ENCODE peak calls at places on chromosomes 6 and 20, in nine cellular contexts. P, B, M, U, S, J, R, I and W are unnamed samples.

GRCh38 chr20:24653306-24653705 is 183.9 kb downstream of the SYNDIG1 start:
- DNase-seq in R (no peak), B (no peak), U (no peak), I (no peak), M (no peak), P (no peak), J (peak), S (no peak), W (no peak)

GRCh38 chr6:165081944-165082532 is 227.4 kb downstream of the C6orf118 start:
- DNase-seq in S (no peak), P (no peak), R (no peak), B (no peak), U (no peak), I (no peak), M (no peak), J (no peak), W (no peak)

GRCh38 chr6:52263709-52264320 is 19.5 kb upstream of the IL17F start:
- DNase-seq in J (peak), I (peak), M (peak), P (peak), B (peak), U (peak), S (peak), R (peak), W (peak)

GRCh38 chr6:100509101-100509500 is 44.4 kb upstream of the SIM1 start:
- DNase-seq in S (no peak), J (no peak), U (no peak), M (no peak), R (no peak), B (no peak), P (no peak), I (no peak), W (no peak)

GRCh38 chr6:72689107-72689954 is 67.5 kb downstream of the KCNQ5 start:
- DNase-seq in M (no peak), J (no peak), U (no peak), B (no peak), I (no peak), R (no peak), P (no peak), S (no peak), W (no peak)

GRCh38 chr6:10396775-10397174 is 18.1 kb downstream of the TFAP2A start:
- DNase-seq in P (no peak), S (no peak), B (no peak), R (no peak), M (no peak), J (no peak), U (no peak), I (no peak), W (no peak)

GRCh38 chr6:161498359-161498758 is 224.5 kb upstream of the AGPAT4 start:
- DNase-seq in U (no peak), I (no peak), R (no peak), B (no peak), J (peak), M (no peak), P (no peak), S (no peak), W (peak)

GRCh38 chr20:36261389-36262105 is 25.3 kb downstream of the AAR2 start:
- DNase-seq in R (no peak), P (no peak), S (no peak), J (no peak), B (no peak), U (no peak), I (no peak), M (no peak), W (no peak)

GRCh38 chr6:147201885-147202515 is 2.2 kb upstream of the STXBP5 start:
- DNase-seq in S (peak), B (no peak), J (peak), I (no peak), P (peak), M (no peak), U (no peak), R (no peak), W (no peak)

GRCh38 chr6:147202516-147203310 is 1.5 kb upstream of the STXBP5 start:
- DNase-seq in U (peak), M (peak), I (peak), P (peak), B (peak), S (peak), J (peak), R (peak), W (peak)

GRCh38 chr6:147203311-147204059 is 732 bp upstream of the STXBP5 start:
- DNase-seq in I (peak), U (peak), B (peak), P (peak), M (peak), R (peak), J (peak), S (peak), W (peak)

GRCh38 chr6:147204060-147204785 is at the start of gene STXBP5:
- DNase-seq in U (no peak), M (peak), I (peak), S (peak), B (peak), J (peak), P (peak), R (peak), W (peak)

DNA sequence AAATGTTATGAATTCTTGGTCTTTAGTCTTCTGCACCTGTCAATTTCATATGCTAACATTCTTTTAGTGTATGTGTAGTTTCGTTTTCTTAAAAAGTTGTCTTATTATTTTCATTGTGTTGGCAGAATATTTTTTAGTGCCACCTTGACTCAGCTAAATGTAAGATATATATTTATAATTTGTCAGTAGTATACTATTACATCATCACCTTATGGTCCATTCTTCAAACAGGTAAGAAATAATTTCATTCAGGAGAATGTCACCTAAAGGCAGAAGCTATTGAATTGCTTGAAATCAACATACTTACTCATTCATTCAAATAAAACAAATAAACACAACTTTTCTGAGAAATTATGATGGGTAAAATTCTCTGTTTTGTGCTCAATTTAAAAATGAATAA is 3.5 kb upstream of the STXBP5 start:
- DNase-seq in B (no peak), I (no peak), P (no peak), S (no peak), R (no peak), M (no peak), U (no peak), J (no peak), W (no peak)
- TF ChIP-seq CTCF in B (no peak), I (no peak), P (no peak), S (no peak), R (no peak), M (no peak), U (no peak), J (no peak), W (no peak)

DNA sequence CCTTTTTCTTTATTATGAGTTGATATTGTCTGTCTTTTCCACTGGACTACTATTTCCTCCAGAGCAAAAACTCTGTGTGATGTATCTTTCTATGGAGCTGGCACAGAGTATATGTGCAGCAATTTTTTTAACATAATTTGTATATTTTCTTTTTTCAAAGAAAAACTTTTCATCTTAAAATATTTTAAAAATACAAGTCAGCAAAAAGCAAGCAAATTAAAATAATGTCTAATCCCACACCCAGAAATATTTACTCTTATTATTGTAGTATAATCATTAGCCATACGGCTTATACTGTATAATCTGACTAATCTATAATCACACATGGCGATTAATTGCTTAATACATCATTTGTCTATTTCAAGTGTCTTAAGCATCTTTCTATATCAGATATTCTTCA is 49.7 kb upstream of the BTN3A2 start:
- DNase-seq in B (no peak), J (no peak), M (no peak), S (no peak), I (no peak), R (no peak), P (no peak), U (no peak), W (no peak)
- TF ChIP-seq CTCF in B (no peak), J (no peak), M (no peak), S (no peak), I (no peak), R (no peak), P (no peak), U (no peak), W (no peak)

GRCh38 chr6:16669227-16669626 is 92.0 kb downstream of the ATXN1 start:
- DNase-seq in U (no peak), J (peak), P (no peak), B (no peak), R (no peak), M (no peak), S (no peak), I (peak), W (no peak)

GRCh38 chr6:16671302-16672289 is 89.7 kb downstream of the ATXN1 start:
- DNase-seq in P (no peak), I (no peak), J (no peak), B (no peak), R (no peak), S (no peak), M (no peak), U (no peak), W (no peak)

GRCh38 chr6:16670617-16671051 is 90.6 kb downstream of the ATXN1 start:
- DNase-seq in R (no peak), P (no peak), I (no peak), M (no peak), U (no peak), B (no peak), S (no peak), J (no peak), W (no peak)

GRCh38 chr6:16667509-16667908 is 93.8 kb downstream of the ATXN1 start:
- DNase-seq in U (no peak), J (no peak), I (no peak), B (no peak), R (no peak), S (no peak), M (no peak), P (no peak), W (no peak)

GRCh38 chr6:16670183-16670582 is 91.1 kb downstream of the ATXN1 start:
- DNase-seq in S (peak), R (no peak), B (no peak), M (no peak), P (no peak), U (no peak), I (no peak), J (no peak), W (no peak)
- TF ChIP-seq CTCF in S (no peak), R (no peak), B (no peak), M (no peak), P (no peak), U (no peak), I (no peak), J (no peak), W (no peak)

DNA sequence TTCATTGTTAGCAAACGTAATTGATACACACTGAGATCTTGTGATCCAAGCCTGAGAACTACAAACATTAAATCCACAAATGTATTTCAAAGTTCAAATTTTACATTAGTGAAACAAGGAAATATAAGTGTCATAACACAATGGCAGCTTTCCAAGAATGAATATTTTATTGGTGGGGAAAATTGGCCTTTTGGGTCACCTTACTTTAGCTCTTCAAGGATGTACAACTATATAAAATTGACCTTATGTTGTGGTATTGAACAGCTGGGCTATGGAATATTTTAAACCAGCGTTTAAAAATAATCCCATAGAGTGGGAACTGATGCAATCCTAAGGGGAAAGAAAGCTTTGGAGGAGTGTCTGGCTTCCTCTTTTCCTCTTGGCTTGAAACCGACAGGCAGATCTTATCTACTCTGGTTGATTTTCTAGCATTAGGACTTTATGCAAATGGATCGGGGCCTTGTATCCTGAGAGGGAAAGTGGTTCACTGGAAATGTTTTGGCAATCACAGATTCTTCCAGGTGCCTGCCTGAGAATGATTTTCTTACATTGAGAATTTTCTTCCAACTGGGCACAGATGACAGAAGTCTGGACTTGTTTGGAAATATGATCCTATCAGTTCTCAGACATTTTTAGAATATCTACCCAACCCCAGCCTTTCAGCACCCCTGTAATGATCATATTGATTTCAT is 184.8 kb upstream of the ECI2 start:
- DNase-seq in I (no peak), M (no peak), J (peak), R (no peak), B (no peak), P (no peak), U (no peak), S (no peak), W (no peak)
- TF ChIP-seq CTCF in I (no peak), M (no peak), J (no peak), R (no peak), B (no peak), P (no peak), U (no peak), S (no peak), W (no peak)

GRCh38 chr6:112600168-112600567 is 253.0 kb downstream of the RFPL4B start:
- DNase-seq in R (no peak), J (no peak), B (no peak), S (no peak), I (no peak), M (no peak), P (no peak), U (no peak), W (no peak)
- TF ChIP-seq CTCF in R (no peak), J (no peak), B (no peak), S (peak), I (no peak), M (no peak), P (no peak), U (no peak), W (no peak)